ENCODE peak calls at places on chromosomes 3 and 15, in seven cellular contexts. D is dorsolateral prefrontal cortex, M is GM23338, K is PC-3, X is lower lobe of right lung, L is breast epithelium, E is RWPE1. U is an unnamed sample.

GRCh38 chr3:51353566-51354140 is 31.4 kb upstream of the MANF start:
- DNase-seq in M (no peak), X (no peak), K (no peak), E (no peak), L (no peak), D (no peak), U (no peak)

GRCh38 chr3:30581067-30581585 is 25.3 kb upstream of the TGFBR2 start:
- DNase-seq in E (no peak), D (no peak), L (no peak), X (no peak), K (no peak), M (peak), U (no peak)

GRCh38 chr15:68176601-68177000 is 28.5 kb downstream of the CALML4 start:
- DNase-seq in E (no peak), M (no peak), L (no peak), X (no peak), K (no peak), D (no peak), U (no peak)

GRCh38 chr3:143331336-143331735 is 211.8 kb downstream of the CHST2 start:
- DNase-seq in D (no peak), K (peak), X (no peak), L (no peak), E (no peak), M (no peak), U (no peak)

GRCh38 chr3:36244728-36245127 is 135.6 kb upstream of the STAC start:
- DNase-seq in X (no peak), K (peak), L (no peak), E (peak), D (no peak), M (no peak), U (no peak)

GRCh38 chr3:102258666-102259227 is 176.1 kb upstream of the ZPLD1 start:
- DNase-seq in D (no peak), K (no peak), E (no peak), M (no peak), X (no peak), L (no peak), U (no peak)

GRCh38 chr3:182682263-182683229 is 110.8 kb upstream of the ATP11B start:
- DNase-seq in X (peak), M (peak), D (no peak), E (peak), K (peak), L (no peak), U (no peak)

GRCh38 chr3:46729038-46729437 is 11.4 kb upstream of the PRSS50 start:
- DNase-seq in X (no peak), M (peak), D (no peak), K (no peak), L (no peak), E (no peak), U (no peak)

GRCh38 chr3:143266512-143266911 is 146.9 kb downstream of the CHST2 start:
- DNase-seq in E (no peak), L (no peak), M (no peak), K (no peak), X (no peak), D (no peak), U (no peak)

GRCh38 chr3:195897853-195898415 is 10.4 kb downstream of the TNK2 start:
- DNase-seq in L (peak), X (no peak), E (no peak), D (no peak), M (peak), K (peak), U (no peak)

GRCh38 chr15:62218841-62219240 is 53.8 kb upstream of the C2CD4B start:
- DNase-seq in D (no peak), K (no peak), M (no peak), E (no peak), L (no peak), X (no peak), U (no peak)

GRCh38 chr15:62799919-62800318 is 242.6 kb upstream of the TPM1 start:
- DNase-seq in K (no peak), L (no peak), E (no peak), M (no peak), D (no peak), X (no peak), U (no peak)

GRCh38 chr15:29570121-29570930 is 251.9 kb downstream of the TJP1 start:
- DNase-seq in X (no peak), L (no peak), D (no peak), M (peak), K (no peak), E (no peak), U (no peak)

GRCh38 chr15:57878573-57878972 is 172.1 kb downstream of the POLR2M start:
- DNase-seq in L (no peak), K (peak), M (no peak), X (no peak), E (no peak), D (no peak), U (no peak)

GRCh38 chr3:142210608-142211007 is 14.8 kb downstream of the GK5 start:
- DNase-seq in X (no peak), M (peak), L (no peak), D (no peak), K (no peak), E (no peak), U (no peak)

GRCh38 chr3:129419476-129419875 is 9.0 kb downstream of the EFCAB12 start:
- DNase-seq in E (no peak), L (no peak), K (no peak), M (no peak), D (no peak), X (no peak), U (no peak)

GRCh38 chr3:158105710-158106438 is at the start of gene SHOX2:
- DNase-seq in E (no peak), D (no peak), K (no peak), L (no peak), M (peak), X (peak), U (no peak)

GRCh38 chr15:91291673-91292072 is 191.6 kb downstream of the SV2B start:
- DNase-seq in M (peak), D (no peak), K (no peak), X (no peak), E (no peak), L (no peak), U (no peak)

GRCh38 chr3:196013587-196014487 is 68.1 kb downstream of the TFRC start:
- DNase-seq in M (no peak), K (no peak), E (no peak), X (no peak), L (no peak), D (no peak), U (no peak)

GRCh38 chr15:61115241-61115640 is 113.9 kb downstream of the RORA start:
- DNase-seq in M (no peak), X (no peak), E (no peak), K (no peak), D (no peak), L (no peak), U (no peak)

GRCh38 chr3:74801924-74802323 is 187.5 kb upstream of the CNTN3 start:
- DNase-seq in E (no peak), D (no peak), X (no peak), L (no peak), M (no peak), K (no peak), U (no peak)

GRCh38 chr15:82122754-82123400 is 77.1 kb upstream of the MEX3B start:
- DNase-seq in D (no peak), K (peak), X (no peak), M (no peak), E (peak), L (no peak), U (peak)

GRCh38 chr15:25784876-25785642 is 78.1 kb downstream of the ATP10A start:
- DNase-seq in L (no peak), M (no peak), K (no peak), E (no peak), X (no peak), D (no peak), U (no peak)

GRCh38 chr3:29759443-29760033 is 478.7 kb downstream of the RBMS3 start:
- DNase-seq in X (no peak), L (no peak), M (no peak), D (no peak), K (peak), E (no peak), U (no peak)

GRCh38 chr3:55770077-55770476 is 283.0 kb upstream of the WNT5A start:
- DNase-seq in E (no peak), D (no peak), L (no peak), M (peak), X (no peak), K (no peak), U (no peak)

GRCh38 chr3:74523811-74524210 is 90.6 kb downstream of the CNTN3 start:
- DNase-seq in L (no peak), E (no peak), X (no peak), K (no peak), D (no peak), M (no peak), U (no peak)

GRCh38 chr15:91021516-91022074 is 799 bp downstream of the VPS33B start:
- DNase-seq in E (peak), L (no peak), D (no peak), X (no peak), M (no peak), K (no peak), U (no peak)

GRCh38 chr3:42118762-42119361 is 27.7 kb downstream of the TRAK1 start:
- DNase-seq in L (peak), D (no peak), M (peak), K (peak), X (no peak), E (peak), U (no peak)

GRCh38 chr3:46693038-46693896 is at the start of gene ALS2CL:
- DNase-seq in D (no peak), M (peak), L (peak), X (peak), K (peak), E (peak), U (no peak)

GRCh38 chr3:10417849-10418248 is 87.5 kb downstream of the ATP2B2 start:
- DNase-seq in E (peak), L (no peak), X (no peak), D (no peak), K (peak), M (peak), U (no peak)

GRCh38 chr3:45574067-45574494 is 20.5 kb upstream of the LIMD1 start:
- DNase-seq in K (no peak), M (no peak), E (no peak), D (no peak), L (no peak), X (no peak), U (no peak)

GRCh38 chr3:45573591-45573990 is 21.0 kb upstream of the LIMD1 start:
- DNase-seq in E (no peak), L (no peak), X (no peak), M (no peak), K (no peak), D (no peak), U (no peak)

GRCh38 chr3:45571216-45571615 is 23.3 kb upstream of the LIMD1 start:
- DNase-seq in D (no peak), E (no peak), X (no peak), L (no peak), M (no peak), K (no peak), U (no peak)

GRCh38 chr3:45572755-45573154 is 21.8 kb upstream of the LIMD1 start:
- DNase-seq in K (no peak), L (no peak), X (no peak), M (peak), E (no peak), D (no peak), U (no peak)

DNA sequence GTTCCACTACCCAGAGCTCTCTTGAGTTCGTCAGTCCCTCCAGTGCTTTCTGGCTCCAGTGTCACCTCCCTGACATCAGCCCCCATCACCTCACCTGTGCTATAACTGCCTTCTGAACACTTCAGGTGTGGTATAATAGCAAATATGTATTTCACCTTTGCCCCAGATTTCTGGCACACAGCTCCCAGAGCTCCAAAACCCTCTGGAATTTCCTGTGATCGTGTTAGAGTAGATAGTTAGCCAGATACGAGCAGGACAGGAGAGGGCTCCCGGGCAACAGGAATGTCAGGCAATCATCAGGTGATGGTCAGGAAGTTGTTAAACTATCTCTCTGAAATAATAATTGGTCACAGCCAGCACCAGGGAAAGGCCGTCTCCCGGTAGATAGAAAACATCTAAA is 22.6 kb upstream of the LIMD1 start:
- DNase-seq in K (peak), E (no peak), D (no peak), L (no peak), M (no peak), X (no peak), U (no peak)
- H3K27ac ChIP-seq in K (no peak), E (no peak), D (no peak), L (no peak), M (peak), X (no peak), U (no peak)

DNA sequence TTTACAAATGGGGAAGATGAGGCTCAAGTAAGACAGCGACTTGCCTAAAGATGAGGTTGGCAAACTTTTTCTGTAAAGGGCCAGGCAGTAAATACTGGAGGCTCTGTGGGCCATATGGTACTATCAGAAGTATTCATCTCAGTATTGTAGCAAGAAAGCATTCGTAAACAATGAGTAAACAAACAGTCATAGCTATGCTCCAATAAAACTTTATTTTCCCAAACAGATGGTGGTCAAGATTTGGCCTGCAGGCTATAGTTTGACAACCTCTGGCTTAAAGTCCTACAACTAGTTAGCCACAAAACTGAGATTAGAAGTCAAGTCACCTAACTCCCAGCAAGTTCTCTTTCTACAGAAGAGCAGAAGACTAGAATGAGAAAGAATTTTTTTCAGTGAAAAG is 177.0 kb upstream of the NECTIN3 start:
- DNase-seq in L (no peak), D (no peak), X (no peak), K (peak), E (no peak), M (no peak), U (no peak)
- H3K27ac ChIP-seq in L (no peak), D (no peak), X (no peak), K (no peak), E (no peak), M (no peak), U (no peak)

DNA sequence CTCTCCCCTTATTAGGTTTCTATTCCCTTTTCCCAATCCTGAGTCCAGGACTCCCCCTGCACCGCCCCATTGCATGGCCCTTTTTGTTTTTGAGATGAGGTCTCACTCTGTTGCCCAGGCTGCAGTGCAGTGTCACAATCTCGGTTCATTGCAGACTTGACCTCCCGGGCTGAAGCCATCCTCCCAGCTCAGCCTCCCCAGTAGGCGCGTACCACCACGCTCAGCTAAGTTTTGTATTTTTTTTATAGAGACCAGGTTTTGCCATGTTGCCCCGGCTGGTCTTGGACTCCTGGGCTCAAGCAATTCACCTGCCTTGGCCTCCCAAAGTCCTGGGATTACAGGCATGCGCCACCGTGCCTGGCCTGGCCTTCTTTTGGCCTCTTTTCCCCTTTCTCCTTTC is 29.3 kb downstream of the PDIA5 start:
- DNase-seq in L (no peak), E (no peak), K (no peak), X (no peak), M (no peak), D (no peak), U (no peak)
- H3K27ac ChIP-seq in L (no peak), E (peak), K (no peak), X (no peak), M (no peak), D (no peak), U (no peak)

GRCh38 chr3:133475245-133476010 is 75.6 kb downstream of the BFSP2 start:
- DNase-seq in D (no peak), M (no peak), K (no peak), X (no peak), L (no peak), E (no peak), U (no peak)

GRCh38 chr3:133469140-133469731 is 69.4 kb downstream of the BFSP2 start:
- DNase-seq in X (no peak), E (no peak), L (no peak), M (no peak), D (no peak), K (no peak), U (no peak)

GRCh38 chr3:133472242-133472641 is 72.4 kb downstream of the BFSP2 start:
- DNase-seq in X (no peak), M (peak), D (no peak), L (no peak), E (peak), K (no peak), U (no peak)

GRCh38 chr3:133474251-133474801 is 74.5 kb downstream of the BFSP2 start:
- DNase-seq in X (no peak), K (no peak), D (no peak), L (peak), M (no peak), E (no peak), U (no peak)

DNA sequence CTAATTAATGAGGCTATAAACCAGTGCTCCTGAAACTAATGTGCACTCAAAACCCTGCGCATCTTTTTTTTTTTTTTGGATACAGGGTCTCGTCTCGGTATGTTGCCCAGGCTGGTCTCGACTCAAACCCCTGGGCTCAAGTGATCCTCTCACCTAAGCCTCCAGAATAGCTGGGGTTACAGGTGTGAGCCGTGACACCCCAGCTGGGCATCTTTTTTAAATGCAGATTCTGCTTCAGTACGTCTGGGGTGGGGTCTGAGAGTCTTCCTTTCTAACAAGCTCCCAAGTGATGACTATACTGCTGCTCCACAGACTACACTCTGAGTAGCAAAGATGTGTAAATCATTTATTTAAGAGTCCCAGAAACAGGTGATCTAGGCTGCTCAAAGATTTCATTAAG is 73.0 kb downstream of the BFSP2 start:
- DNase-seq in L (no peak), X (no peak), K (no peak), M (no peak), D (no peak), E (no peak), U (no peak)
- H3K27ac ChIP-seq in L (no peak), X (no peak), K (no peak), M (peak), D (no peak), E (no peak), U (no peak)

DNA sequence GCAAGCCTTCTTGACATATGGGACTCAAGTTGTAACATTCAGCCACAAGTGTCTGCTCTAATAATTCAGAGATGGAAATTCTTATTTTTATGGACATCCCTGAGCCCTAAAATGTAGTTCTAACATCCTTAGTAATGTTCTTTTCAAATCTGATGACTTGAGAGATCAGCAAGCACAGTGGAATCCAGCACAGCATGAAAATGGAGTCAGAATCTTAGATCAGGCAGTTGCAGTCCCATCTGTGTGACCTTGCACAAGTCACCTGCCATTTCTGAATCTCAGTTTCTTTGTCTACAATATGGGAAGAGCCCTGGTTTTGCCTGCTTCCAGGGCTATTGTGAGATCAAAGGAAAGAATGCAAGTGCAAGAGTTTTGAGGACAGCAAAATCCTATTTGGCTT is 183.9 kb upstream of the LPP start:
- DNase-seq in M (no peak), L (no peak), K (no peak), X (no peak), D (no peak), E (no peak), U (no peak)
- H3K27ac ChIP-seq in M (no peak), L (no peak), K (no peak), X (no peak), D (no peak), E (no peak), U (no peak)

GRCh38 chr3:15268033-15268631 is 62.1 kb downstream of the CAPN7 start:
- DNase-seq in D (peak), M (peak), K (peak), X (peak), E (peak), L (peak), U (peak)

GRCh38 chr3:15265655-15266509 is 59.8 kb downstream of the CAPN7 start:
- DNase-seq in M (no peak), X (no peak), E (no peak), L (no peak), D (no peak), K (no peak), U (no peak)

GRCh38 chr3:15266510-15267376 is 60.7 kb downstream of the CAPN7 start:
- DNase-seq in L (no peak), X (no peak), M (no peak), K (no peak), D (no peak), E (no peak), U (no peak)

GRCh38 chr3:15269091-15269989 is 63.0 kb downstream of the SH3BP5 start:
- DNase-seq in K (peak), D (peak), X (peak), E (peak), L (peak), M (no peak), U (peak)

GRCh38 chr3:15267502-15267901 is 61.5 kb downstream of the CAPN7 start:
- DNase-seq in M (no peak), X (no peak), E (no peak), L (no peak), D (no peak), K (no peak), U (no peak)
- H3K27ac ChIP-seq in M (no peak), X (no peak), E (no peak), L (peak), D (no peak), K (no peak), U (no peak)

DNA sequence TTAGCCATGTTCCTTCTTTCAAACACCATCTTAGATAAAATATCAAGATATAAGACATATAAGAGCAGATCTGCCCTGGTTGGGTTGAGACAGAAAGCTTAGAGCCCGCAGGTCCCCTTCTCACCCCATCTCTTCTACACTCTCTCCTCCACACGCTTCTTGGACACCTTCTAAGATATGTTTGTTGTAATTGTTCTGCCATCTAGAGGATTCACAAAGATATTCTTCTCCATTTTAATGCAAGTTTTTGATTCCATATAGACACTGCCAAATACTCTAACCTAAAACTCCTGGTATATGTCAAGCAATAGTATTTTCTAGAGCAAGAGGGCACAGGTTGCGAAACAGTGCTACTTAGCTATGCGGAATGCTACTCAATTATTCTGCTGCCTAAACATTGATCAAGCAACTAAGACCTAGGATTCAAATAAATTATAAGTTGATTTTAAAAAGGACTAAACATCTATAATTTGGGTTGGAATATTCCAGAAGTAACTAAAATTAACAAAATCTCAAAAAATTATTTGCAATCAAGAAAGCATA is 6.8 kb downstream of the CHRM5 start:
- DNase-seq in L (no peak), D (no peak), M (no peak), K (peak), E (no peak), X (no peak), U (no peak)
- H3K27ac ChIP-seq in L (no peak), D (no peak), M (no peak), K (no peak), E (no peak), X (no peak), U (no peak)

U was measured in epithelial cell of prostate.